ENCODE peak calls at places on chromosomes 7 and 10, in six cellular contexts. T, W, Z, B, E and H are unnamed samples.

GRCh38 chr7:28626629-28627262 is 214.4 kb downstream of the CREB5 start:
- DNase-seq in E (peak; percentile 25), W (peak; percentile 21), Z (peak; percentile 59), B (peak; percentile 54), T (peak; percentile 49), H (peak; percentile 43)

GRCh38 chr10:133325761-133326463 is 10.8 kb downstream of the CALY start:
- DNase-seq in Z (no peak), E (no peak), B (peak; percentile 67), T (no peak), W (no peak), H (no peak)

GRCh38 chr10:63558132-63558784 is 37.1 kb downstream of the REEP3 start:
- DNase-seq in B (no peak), E (no peak), Z (no peak), T (no peak), W (no peak), H (no peak)

GRCh38 chr10:22927661-22928403 is at the start of gene ARMC3:
- DNase-seq in T (no peak), B (peak; percentile 55), W (peak; percentile 52), E (peak; percentile 64), Z (peak; percentile 17), H (no peak)

GRCh38 chr7:140209866-140210609 is 33.3 kb upstream of the KDM7A start:
- DNase-seq in B (no peak), E (peak; percentile 67), W (no peak), Z (no peak), T (no peak), H (no peak)

GRCh38 chr7:138328215-138328614 is 131.8 kb upstream of the TRIM24 start:
- DNase-seq in T (no peak), Z (no peak), W (no peak), E (no peak), B (no peak), H (peak; percentile 27)

GRCh38 chr10:78357673-78358206 is 324.1 kb downstream of the RPS24 start:
- DNase-seq in T (no peak), B (no peak), E (no peak), W (no peak), Z (no peak), H (no peak)

GRCh38 chr10:58579011-58579655 is 66.5 kb downstream of the BICC1 start:
- DNase-seq in T (no peak), B (no peak), E (no peak), W (no peak), Z (no peak), H (no peak)

GRCh38 chr10:33664070-33664469 is 329.6 kb upstream of the NRP1 start:
- DNase-seq in B (no peak), T (no peak), Z (peak; percentile 37), W (no peak), E (no peak), H (peak; percentile 95)

GRCh38 chr7:39709768-39710291 is 86.5 kb downstream of the RALA start:
- DNase-seq in Z (peak; percentile 63), B (no peak), W (peak; percentile 55), E (no peak), T (no peak), H (peak; percentile 68)